ENCODE peak calls at places on chromosome 2, in four cellular contexts. One of them, this sample, is unnamed.
A peak's percentile ranks its signal among the peaks of the same experiment; 100 is the strongest.

GRCh38 chr2:206274434-206275273 is at the start of gene ZDBF2:
- DNase-seq in fibroblast of gingiva: peak; percentile 52
- DNase-seq in cardiac fibroblast: peak; percentile 57
- DNase-seq in activated naive CD4-positive, alpha-beta T cell: peak; percentile 4
- DNase-seq in this sample: no peak

GRCh38 chr2:136068828-136069227 is 49.1 kb downstream of the CXCR4 start:
- DNase-seq in fibroblast of gingiva: no peak
- DNase-seq in cardiac fibroblast: no peak
- DNase-seq in activated naive CD4-positive, alpha-beta T cell: no peak
- DNase-seq in this sample: no peak

GRCh38 chr2:231764752-231765151 is 16.3 kb downstream of the PDE6D start:
- DNase-seq in fibroblast of gingiva: no peak
- DNase-seq in cardiac fibroblast: no peak
- DNase-seq in activated naive CD4-positive, alpha-beta T cell: no peak
- DNase-seq in this sample: no peak

GRCh38 chr2:109694190-109694589 is 80.0 kb downstream of the SOWAHC start:
- DNase-seq in fibroblast of gingiva: no peak
- DNase-seq in cardiac fibroblast: peak; percentile 44
- DNase-seq in activated naive CD4-positive, alpha-beta T cell: no peak
- DNase-seq in this sample: no peak

GRCh38 chr2:57850415-57851130 is 196.0 kb upstream of the VRK2 start:
- DNase-seq in fibroblast of gingiva: no peak
- DNase-seq in cardiac fibroblast: no peak
- DNase-seq in activated naive CD4-positive, alpha-beta T cell: no peak
- DNase-seq in this sample: no peak

GRCh38 chr2:62382122-62382521 is 123.9 kb downstream of the TMEM17 start:
- DNase-seq in fibroblast of gingiva: no peak
- DNase-seq in cardiac fibroblast: no peak
- DNase-seq in activated naive CD4-positive, alpha-beta T cell: no peak
- DNase-seq in this sample: no peak

GRCh38 chr2:219294356-219295351 is 14.5 kb downstream of the PTPRN start:
- DNase-seq in fibroblast of gingiva: peak; percentile 63
- DNase-seq in cardiac fibroblast: peak; percentile 77
- DNase-seq in activated naive CD4-positive, alpha-beta T cell: peak; percentile 71
- DNase-seq in this sample: peak; percentile 63

GRCh38 chr2:224110811-224111210 is 71.7 kb upstream of the SERPINE2 start:
- DNase-seq in fibroblast of gingiva: no peak
- DNase-seq in cardiac fibroblast: no peak
- DNase-seq in activated naive CD4-positive, alpha-beta T cell: no peak
- DNase-seq in this sample: no peak

GRCh38 chr2:236753611-236754010 is 184.0 kb downstream of the ACKR3 start:
- DNase-seq in fibroblast of gingiva: no peak
- DNase-seq in cardiac fibroblast: no peak
- DNase-seq in activated naive CD4-positive, alpha-beta T cell: no peak
- DNase-seq in this sample: no peak

GRCh38 chr2:189534854-189535253 is 45.7 kb downstream of the SLC40A1 start:
- DNase-seq in fibroblast of gingiva: peak; percentile 79
- DNase-seq in cardiac fibroblast: peak; percentile 81
- DNase-seq in activated naive CD4-positive, alpha-beta T cell: no peak
- DNase-seq in this sample: no peak

GRCh38 chr2:118387509-118387908 is 299.2 kb downstream of the INSIG2 start:
- DNase-seq in fibroblast of gingiva: peak; percentile 77
- DNase-seq in cardiac fibroblast: peak; percentile 82
- DNase-seq in activated naive CD4-positive, alpha-beta T cell: no peak
- DNase-seq in this sample: peak; percentile 33

GRCh38 chr2:208320686-208321085 is 54.6 kb downstream of the PIKFYVE start:
- DNase-seq in fibroblast of gingiva: peak; percentile 80
- DNase-seq in cardiac fibroblast: peak; percentile 51
- DNase-seq in activated naive CD4-positive, alpha-beta T cell: no peak
- DNase-seq in this sample: peak; percentile 63